ENCODE peak calls at places on chromosomes 6 and 20, in seven cellular contexts. D is NCI-H226; K is stimulated activated CD4-positive, alpha-beta T cell treated with anti-CD3 and anti-CD28 coated beads, Interleukin-1b, Interleukin-23, amount 100 ng/mL, for 48 hours; E is HEK293T; P is nucleus accumbens; Y is foreskin keratinocyte; F is anterior cingulate cortex. Q is an unnamed sample.
A peak's percentile ranks its signal among the peaks of the same experiment; 100 is the strongest.

GRCh38 chr6:118908441-118908840 is 14.5 kb downstream of the ASF1A start:
- DNase-seq in Y (no peak), P (no peak), K (no peak), E (no peak), F (no peak), D (peak; percentile 33), Q (no peak)

GRCh38 chr20:10250902-10251301 is 32.3 kb downstream of the SNAP25 start:
- DNase-seq in D (no peak), F (no peak), P (no peak), E (no peak), Y (no peak), K (no peak), Q (no peak)

GRCh38 chr6:152270301-152270925 is 366.7 kb downstream of the SYNE1 start:
- DNase-seq in D (peak; percentile 70), F (no peak), Y (peak; percentile 42), P (no peak), K (no peak), E (no peak), Q (no peak)

GRCh38 chr20:14510341-14510740 is 172.9 kb upstream of the FLRT3 start:
- DNase-seq in K (no peak), P (no peak), D (no peak), E (no peak), Y (no peak), F (no peak), Q (no peak)

GRCh38 chr6:35568967-35569606 is 56.4 kb upstream of the TULP1 start:
- DNase-seq in P (no peak), K (peak; percentile 34), D (no peak), E (peak; percentile 45), Y (no peak), F (no peak), Q (no peak)

GRCh38 chr6:54846243-54846856 is at the start of gene FAM83B:
- DNase-seq in F (no peak), Y (peak; percentile 92), D (no peak), K (no peak), E (peak; percentile 49), P (no peak), Q (no peak)

GRCh38 chr6:134093007-134093573 is 40.7 kb upstream of the SLC2A12 start:
- DNase-seq in D (no peak), F (no peak), E (no peak), K (no peak), P (no peak), Y (no peak), Q (no peak)

GRCh38 chr6:127471379-127472255 is 12.4 kb upstream of the KIAA0408 start:
- DNase-seq in Y (no peak), P (no peak), K (no peak), E (no peak), D (no peak), F (no peak), Q (no peak)

GRCh38 chr20:1415667-1416468 is 23.0 kb upstream of the FKBP1A start:
- DNase-seq in K (no peak), F (no peak), P (no peak), D (peak; percentile 83), Y (peak; percentile 95), E (no peak), Q (no peak)

GRCh38 chr20:7851031-7851490 is 89.2 kb downstream of the HAO1 start:
- DNase-seq in D (no peak), P (no peak), E (no peak), K (no peak), Y (peak; percentile 69), F (no peak), Q (no peak)

GRCh38 chr20:46962452-46963195 is 68.0 kb downstream of the EYA2 start:
- DNase-seq in F (no peak), D (no peak), E (no peak), P (no peak), K (no peak), Y (no peak), Q (no peak)

Q was measured in GF-D8.